ENCODE peak calls at places on chromosomes 3 and 15, in five cellular contexts. O is mucosa of gallbladder, J is HFFc6, E is adrenal gland, Z is fibroblast of pulmonary artery. N is an unnamed sample.

GRCh38 chr3:16174389-16174788 is at the start of gene GALNT15:
- DNase-seq in O (peak), J (peak), E (peak), Z (peak), N (peak)

GRCh38 chr15:32651229-32651837 is 9.8 kb downstream of the SCG5 start:
- DNase-seq in O (peak), J (peak), E (peak), Z (peak), N (peak)

GRCh38 chr3:52232279-52233107 is 6.5 kb downstream of the TWF2 start:
- DNase-seq in O (no peak), J (no peak), E (no peak), Z (no peak), N (no peak)

GRCh38 chr15:65724479-65724878 is 67.6 kb downstream of the DENND4A start:
- DNase-seq in O (no peak), J (no peak), E (no peak), Z (no peak), N (no peak)

GRCh38 chr15:39172380-39173281 is 408.2 kb upstream of the THBS1 start:
- DNase-seq in O (no peak), J (peak), E (peak), Z (peak), N (peak)

GRCh38 chr3:134348524-134348923 is 25.7 kb downstream of the AMOTL2 start:
- DNase-seq in O (no peak), J (peak), E (peak), Z (no peak), N (peak)

GRCh38 chr15:36601497-36601932 is 22.1 kb downstream of the CDIN1 start:
- DNase-seq in O (peak), J (peak), E (peak), Z (peak), N (peak)

GRCh38 chr15:85408270-85408746 is 27.9 kb downstream of the AKAP13 start:
- DNase-seq in O (no peak), J (no peak), E (no peak), Z (no peak), N (no peak)

GRCh38 chr3:134315286-134316106 is 58.8 kb downstream of the AMOTL2 start:
- DNase-seq in O (peak), J (peak), E (peak), Z (peak), N (no peak)

GRCh38 chr15:45169608-45170480 is 17.9 kb downstream of the SHF start:
- DNase-seq in O (no peak), J (no peak), E (no peak), Z (no peak), N (no peak)

GRCh38 chr3:33883538-33884203 is 85.2 kb downstream of the PDCD6IP start:
- DNase-seq in O (peak), J (peak), E (no peak), Z (peak), N (peak)

GRCh38 chr3:169243579-169243978 is 419.9 kb downstream of the MECOM start:
- DNase-seq in O (no peak), J (no peak), E (no peak), Z (no peak), N (no peak)

GRCh38 chr3:7710284-7710683 is 791.3 kb upstream of the LMCD1 start:
- DNase-seq in O (no peak), J (no peak), E (no peak), Z (no peak), N (no peak)

GRCh38 chr3:124325248-124325647 is 333.3 kb upstream of the ROPN1 start:
- DNase-seq in O (no peak), J (no peak), E (no peak), Z (no peak), N (no peak)

GRCh38 chr15:64653757-64654156 is 121.6 kb downstream of the RBPMS2 start:
- DNase-seq in O (no peak), J (no peak), E (no peak), Z (peak), N (no peak)

GRCh38 chr3:146640955-146641867 is 36.1 kb upstream of the PLSCR5 start:
- DNase-seq in O (no peak), J (peak), E (no peak), Z (peak), N (no peak)

GRCh38 chr3:150890320-150890719 is 14.9 kb downstream of the MINDY4B start:
- DNase-seq in O (no peak), J (no peak), E (no peak), Z (peak), N (no peak)

GRCh38 chr3:66416556-66417304 is 84.1 kb downstream of the LRIG1 start:
- DNase-seq in O (no peak), J (no peak), E (no peak), Z (peak), N (no peak)

GRCh38 chr15:63050737-63051700 is 8.5 kb downstream of the TPM1 start:
- DNase-seq in O (no peak), J (peak), E (no peak), Z (peak), N (peak)

GRCh38 chr3:183455064-183455463 is 26.6 kb upstream of the MCF2L2 start:
- DNase-seq in O (no peak), J (peak), E (no peak), Z (peak), N (no peak)

GRCh38 chr3:46442591-46443530 is 21.8 kb downstream of the LTF start:
- DNase-seq in O (peak), J (peak), E (peak), Z (no peak), N (no peak)

GRCh38 chr15:65887565-65887964 is 18.3 kb downstream of the RAB11A start:
- DNase-seq in O (no peak), J (no peak), E (no peak), Z (no peak), N (no peak)

GRCh38 chr3:53850895-53851294 is 4.5 kb downstream of the IL17RB start:
- DNase-seq in O (peak), J (peak), E (peak), Z (peak), N (no peak)

GRCh38 chr3:134205426-134205825 is 45.2 kb downstream of the RYK start:
- DNase-seq in O (no peak), J (no peak), E (no peak), Z (no peak), N (no peak)

GRCh38 chr15:83112233-83112958 is 5.0 kb downstream of the TM6SF1 start:
- DNase-seq in O (no peak), J (peak), E (peak), Z (peak), N (no peak)

GRCh38 chr3:37163262-37164020 is 10.9 kb downstream of the LRRFIP2 start:
- DNase-seq in O (no peak), J (peak), E (no peak), Z (peak), N (peak)

GRCh38 chr3:113132571-113132996 is 78.8 kb upstream of the BOC start:
- DNase-seq in O (no peak), J (peak), E (no peak), Z (no peak), N (no peak)

GRCh38 chr15:68404056-68404798 is 27.7 kb downstream of the ITGA11 start:
- DNase-seq in O (no peak), J (no peak), E (peak), Z (no peak), N (no peak)

GRCh38 chr3:188187055-188187454 is 33.1 kb downstream of the LPP start:
- DNase-seq in O (no peak), J (no peak), E (no peak), Z (no peak), N (no peak)

GRCh38 chr3:123291404-123291803 is 89.7 kb downstream of the SEC22A start:
- DNase-seq in O (no peak), J (no peak), E (peak), Z (no peak), N (no peak)

GRCh38 chr15:57684491-57685184 is 21.9 kb upstream of the POLR2M start:
- DNase-seq in O (no peak), J (no peak), E (peak), Z (no peak), N (no peak)

GRCh38 chr15:67825880-67826716 is 789 bp downstream of the SKOR1 start:
- DNase-seq in O (no peak), J (no peak), E (no peak), Z (no peak), N (peak)

GRCh38 chr3:183082355-183082915 is 16.9 kb downstream of the MCCC1 start:
- DNase-seq in O (no peak), J (no peak), E (no peak), Z (no peak), N (no peak)

GRCh38 chr15:55222588-55222987 is 25.8 kb upstream of the RSL24D1 start:
- DNase-seq in O (no peak), J (no peak), E (no peak), Z (no peak), N (no peak)

GRCh38 chr3:13245579-13245978 is 172.3 kb upstream of the IQSEC1 start:
- DNase-seq in O (no peak), J (no peak), E (no peak), Z (no peak), N (no peak)

GRCh38 chr15:90386221-90386620 is 1.8 kb upstream of the IQGAP1 start:
- DNase-seq in O (no peak), J (no peak), E (no peak), Z (no peak), N (no peak)

GRCh38 chr3:45884368-45885201 is 1.8 kb upstream of the CCR9 start:
- DNase-seq in O (no peak), J (no peak), E (no peak), Z (no peak), N (no peak)

GRCh38 chr3:131795382-131796085 is 239.3 kb downstream of the CPNE4 start:
- DNase-seq in O (no peak), J (no peak), E (peak), Z (peak), N (peak)